ENCODE peak calls at places on chromosomes 13 and 19, in six cellular contexts. M is lower leg skin, C is colonic mucosa, D is endothelial cell, B is choroid plexus epithelial cell, Q is IMR-90. N is an unnamed sample.

GRCh38 chr13:46901721-46902120 is 4.9 kb upstream of the HTR2A start:
- DNase-seq in D (no peak), B (no peak), M (no peak), Q (no peak), C (no peak), N (no peak)

GRCh38 chr19:29326849-29327840 is 114.2 kb upstream of the UQCRFS1 start:
- DNase-seq in B (no peak), D (no peak), C (no peak), M (no peak), Q (no peak), N (no peak)

GRCh38 chr19:10402441-10403038 is 802 bp downstream of the CDC37 start:
- DNase-seq in C (peak), Q (no peak), B (peak), M (no peak), D (peak), N (peak)

GRCh38 chr19:32041681-32042292 is 303.6 kb upstream of the ZNF507 start:
- DNase-seq in Q (peak), M (no peak), D (peak), C (peak), B (peak), N (peak)

GRCh38 chr13:23578411-23579071 is 8.3 kb downstream of the TNFRSF19 start:
- DNase-seq in M (peak), C (peak), D (peak), B (peak), Q (peak), N (peak)

GRCh38 chr13:59497845-59498244 is 665.9 kb downstream of the DIAPH3 start:
- DNase-seq in Q (no peak), B (no peak), D (no peak), C (no peak), M (no peak), N (no peak)

GRCh38 chr19:10773969-10774368 is 56.1 kb downstream of the DNM2 start:
- DNase-seq in C (no peak), Q (no peak), B (no peak), D (no peak), M (no peak), N (no peak)

GRCh38 chr13:114268344-114269280 is 12.8 kb upstream of the UPF3A start:
- DNase-seq in C (no peak), B (no peak), Q (no peak), D (no peak), M (no peak), N (no peak)

GRCh38 chr19:34274827-34275625 is 20.7 kb downstream of the GARRE1 start:
- DNase-seq in D (no peak), B (peak), Q (peak), C (no peak), M (no peak), N (peak)

GRCh38 chr13:29978211-29978610 is 127.8 kb upstream of the UBL3 start:
- DNase-seq in Q (peak), D (no peak), B (no peak), M (no peak), C (no peak), N (peak)

GRCh38 chr19:7992575-7992974 is 12.9 kb downstream of the ELAVL1 start:
- DNase-seq in Q (no peak), C (no peak), D (no peak), M (no peak), B (no peak), N (no peak)

GRCh38 chr13:102041544-102041943 is 360.3 kb downstream of the FGF14 start:
- DNase-seq in D (no peak), C (no peak), M (no peak), B (no peak), Q (no peak), N (no peak)

GRCh38 chr13:59982631-59983382 is 180.9 kb downstream of the DIAPH3 start:
- DNase-seq in C (no peak), Q (peak), M (no peak), D (no peak), B (peak), N (no peak)

GRCh38 chr19:11418518-11419506 is at the start of gene RGL3:
- DNase-seq in Q (no peak), D (peak), C (peak), B (no peak), M (no peak), N (no peak)

GRCh38 chr13:27607125-27607524 is 13.2 kb downstream of the LNX2 start:
- DNase-seq in B (peak), Q (peak), M (no peak), C (peak), D (no peak), N (peak)

GRCh38 chr19:15443838-15444237 is 5.9 kb downstream of the WIZ start:
- DNase-seq in C (no peak), M (no peak), D (no peak), Q (no peak), B (no peak), N (no peak)

GRCh38 chr13:60745343-60745742 is 348.3 kb downstream of the TDRD3 start:
- DNase-seq in C (no peak), M (no peak), D (no peak), B (no peak), Q (no peak), N (no peak)

GRCh38 chr13:95540848-95541247 is 11.7 kb upstream of the CLDN10 start:
- DNase-seq in B (no peak), C (no peak), M (no peak), D (no peak), Q (no peak), N (no peak)

GRCh38 chr13:24097064-24097463 is 63.5 kb upstream of the SPATA13 start:
- DNase-seq in Q (peak), B (peak), C (no peak), D (no peak), M (no peak), N (peak)

GRCh38 chr19:32407004-32407992 is 1.7 kb downstream of the DPY19L3 start:
- DNase-seq in M (no peak), C (no peak), Q (peak), B (peak), D (no peak), N (peak)

GRCh38 chr13:29924482-29924884 is 74.1 kb upstream of the UBL3 start:
- DNase-seq in C (no peak), B (peak), M (no peak), Q (peak), D (no peak), N (peak)

GRCh38 chr19:38321646-38322323 is 2.1 kb downstream of the KCNK6 start:
- DNase-seq in D (no peak), Q (peak), M (no peak), C (no peak), B (peak), N (peak)

GRCh38 chr19:57075801-57076492 is 43.8 kb upstream of the USP29 start:
- DNase-seq in B (no peak), C (no peak), D (no peak), M (no peak), Q (no peak), N (no peak)

GRCh38 chr13:99916366-99917103 is 55.0 kb downstream of the ZIC5 start:
- DNase-seq in B (peak), C (peak), D (peak), Q (peak), M (no peak), N (peak)

GRCh38 chr13:32384702-32385101 is 43.2 kb downstream of the N4BP2L1 start:
- DNase-seq in D (no peak), B (no peak), Q (no peak), M (no peak), C (no peak), N (no peak)

GRCh38 chr19:55681131-55682087 is 6.4 kb downstream of the EPN1 start:
- DNase-seq in C (no peak), D (no peak), M (no peak), B (peak), Q (peak), N (no peak)

GRCh38 chr13:112670118-112670517 is 19.7 kb upstream of the ATP11A start:
- DNase-seq in D (no peak), Q (no peak), M (no peak), B (no peak), C (no peak), N (no peak)

GRCh38 chr19:7257148-7258041 is 36.8 kb downstream of the INSR start:
- DNase-seq in C (peak), M (peak), Q (peak), D (no peak), B (peak), N (peak)

GRCh38 chr13:33022986-33023385 is 6.8 kb downstream of the KL start:
- DNase-seq in D (no peak), C (no peak), Q (no peak), M (no peak), B (no peak), N (no peak)

GRCh38 chr19:43667524-43668405 is 2.2 kb downstream of the PLAUR start:
- DNase-seq in D (peak), M (peak), C (peak), B (no peak), Q (peak), N (no peak)

GRCh38 chr13:101892296-101892695 is 439.8 kb downstream of the ITGBL1 start:
- DNase-seq in D (no peak), B (no peak), M (no peak), C (no peak), Q (no peak), N (no peak)

GRCh38 chr13:36275190-36276002 is 22.2 kb downstream of the CCDC169 start:
- DNase-seq in B (peak), M (no peak), Q (peak), C (peak), D (peak), N (peak)

GRCh38 chr13:76019421-76020044 is 383.4 kb downstream of the LMO7 start:
- DNase-seq in Q (no peak), B (no peak), C (peak), M (no peak), D (peak), N (peak)

GRCh38 chr13:76994281-76994680 is 2.4 kb downstream of the CLN5 start:
- DNase-seq in Q (no peak), B (no peak), D (no peak), M (no peak), C (no peak), N (no peak)

GRCh38 chr13:25478186-25478585 is 106.4 kb downstream of the ATP8A2 start:
- DNase-seq in D (no peak), Q (no peak), M (no peak), B (no peak), C (no peak), N (peak)

GRCh38 chr13:81133066-81133465 is 792.1 kb upstream of the SPRY2 start:
- DNase-seq in C (no peak), D (no peak), M (no peak), Q (no peak), B (peak), N (peak)

GRCh38 chr19:58356971-58357797 is 3.9 kb upstream of the A1BG start:
- DNase-seq in M (no peak), B (peak), D (no peak), C (no peak), Q (no peak), N (no peak)

GRCh38 chr19:3157096-3157845 is 21.3 kb upstream of the S1PR4 start:
- DNase-seq in Q (no peak), B (no peak), M (no peak), C (no peak), D (no peak), N (no peak)

GRCh38 chr19:55471266-55471665 is 5.2 kb upstream of the ZNF628 start:
- DNase-seq in C (no peak), Q (no peak), B (no peak), D (no peak), M (no peak), N (no peak)

DNA sequence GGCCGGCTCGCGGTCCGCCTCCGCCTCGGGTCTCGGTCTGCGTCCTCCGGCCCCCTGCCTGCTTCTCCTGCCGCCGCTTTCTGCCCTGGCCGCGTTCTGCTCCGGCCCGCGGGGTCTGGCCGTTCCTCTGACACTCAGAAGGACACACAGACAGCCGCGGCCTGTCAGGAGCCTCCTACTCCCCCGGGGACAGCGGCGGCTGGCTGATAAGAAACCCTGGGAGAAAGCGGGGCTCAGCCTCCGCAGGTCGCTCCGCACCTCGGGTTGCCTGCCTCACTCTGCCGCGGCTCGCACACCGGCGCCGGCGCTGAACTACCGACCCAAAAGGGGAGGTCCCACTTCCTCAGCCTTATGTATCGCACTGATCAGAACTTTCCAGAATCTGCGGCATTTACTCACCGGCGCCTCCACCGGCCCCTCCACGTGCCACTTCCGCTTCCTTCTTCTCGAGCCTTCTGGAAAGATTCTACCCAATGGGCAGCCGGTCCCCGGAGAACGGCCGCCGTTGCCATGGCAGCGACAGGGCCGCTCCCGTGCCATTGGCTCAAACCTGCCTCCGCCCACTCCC is at the start of gene HSPH1:
- DNase-seq in D (peak), M (peak), C (peak), B (peak), Q (peak), N (peak)
- TF ChIP-seq CTCF in D (no peak), M (no peak), C (no peak), B (peak), Q (peak), N (no peak)

DNA sequence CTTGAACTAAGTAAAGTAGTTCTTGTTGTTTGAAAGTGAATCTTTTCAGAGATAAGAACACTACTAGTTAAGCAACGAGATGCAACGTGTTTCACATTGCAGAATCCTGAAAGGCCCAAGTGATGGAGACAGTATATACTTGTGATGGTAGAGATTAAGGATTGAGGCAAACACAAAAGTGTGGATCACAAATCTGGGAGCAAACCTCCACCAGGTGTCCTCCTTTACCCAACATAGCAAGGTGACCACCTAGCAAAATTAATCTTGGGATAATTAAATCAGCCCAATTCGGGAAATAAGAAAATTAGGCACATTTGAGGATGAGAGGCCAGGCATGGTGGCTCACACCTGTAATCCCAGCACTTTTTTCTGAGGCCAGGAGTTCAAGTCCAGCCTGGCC is 563.9 kb downstream of the DACH1 start:
- DNase-seq in Q (no peak), D (no peak), B (peak), C (no peak), M (no peak), N (no peak)
- TF ChIP-seq CTCF in Q (no peak), D (no peak), B (peak), C (no peak), M (no peak), N (no peak)

DNA sequence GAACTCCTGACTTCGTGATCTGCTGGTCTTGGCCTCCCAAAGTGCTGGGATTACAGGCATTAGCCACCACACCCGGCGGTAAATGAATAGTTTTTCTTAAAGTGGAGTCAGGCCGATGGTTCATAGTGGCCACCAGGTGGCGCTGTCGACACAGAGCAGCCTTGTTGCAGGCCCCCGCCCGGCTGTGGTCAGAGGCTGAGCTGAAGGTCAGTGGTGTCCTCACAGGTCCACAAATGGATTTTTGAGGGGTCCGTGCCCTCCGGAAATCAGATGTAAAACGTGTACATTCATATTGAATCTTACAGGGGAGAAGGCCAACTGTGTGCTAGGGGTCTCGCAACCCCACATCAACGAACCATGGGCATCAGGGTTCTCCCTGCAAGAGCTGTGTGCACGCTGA is 13.4 kb upstream of the WDR18 start:
- DNase-seq in Q (no peak), D (no peak), C (no peak), M (no peak), B (peak), N (no peak)
- TF ChIP-seq CTCF in Q (peak), D (peak), C (peak), M (no peak), B (peak), N (peak)

DNA sequence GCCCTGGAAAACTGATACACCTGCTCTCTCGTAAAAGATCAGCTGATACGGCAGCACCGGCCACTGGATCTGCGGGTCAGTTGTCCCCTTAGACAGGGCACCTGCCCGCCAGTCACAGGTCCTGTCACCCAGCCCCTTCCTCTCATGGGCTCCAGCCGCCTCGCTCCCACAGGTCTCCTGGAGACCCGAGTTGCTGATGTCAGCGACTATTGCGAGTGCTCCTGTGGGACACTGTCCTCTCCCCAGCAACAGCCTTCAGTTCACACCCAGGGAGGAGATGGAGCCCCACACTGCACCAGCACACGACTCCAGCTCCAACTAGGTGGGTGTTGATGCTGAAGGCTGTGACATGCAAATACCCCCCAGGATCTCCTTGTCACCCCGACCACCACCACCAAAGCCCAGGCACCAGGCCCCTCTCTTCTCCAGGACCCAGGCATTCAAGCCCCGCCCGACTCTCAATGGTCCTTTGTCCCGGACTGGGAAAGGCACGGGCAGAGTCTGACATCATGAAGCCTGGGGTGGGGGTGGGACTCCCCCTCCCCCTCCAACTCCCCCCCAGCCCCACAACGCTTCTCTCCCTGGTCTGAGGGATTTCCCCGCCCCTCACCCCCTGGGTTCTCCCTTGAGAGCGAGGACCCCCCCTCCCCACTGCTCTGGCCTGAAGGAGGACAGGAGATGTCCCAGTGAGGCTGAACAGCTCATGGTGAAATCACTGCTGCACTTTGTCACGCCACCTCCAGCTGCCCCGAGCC is 1.4 kb upstream of the MAG start:
- DNase-seq in B (no peak), M (no peak), Q (no peak), C (no peak), D (no peak), N (no peak)
- TF ChIP-seq CTCF in B (no peak), M (no peak), Q (no peak), C (no peak), D (no peak), N (no peak)

DNA sequence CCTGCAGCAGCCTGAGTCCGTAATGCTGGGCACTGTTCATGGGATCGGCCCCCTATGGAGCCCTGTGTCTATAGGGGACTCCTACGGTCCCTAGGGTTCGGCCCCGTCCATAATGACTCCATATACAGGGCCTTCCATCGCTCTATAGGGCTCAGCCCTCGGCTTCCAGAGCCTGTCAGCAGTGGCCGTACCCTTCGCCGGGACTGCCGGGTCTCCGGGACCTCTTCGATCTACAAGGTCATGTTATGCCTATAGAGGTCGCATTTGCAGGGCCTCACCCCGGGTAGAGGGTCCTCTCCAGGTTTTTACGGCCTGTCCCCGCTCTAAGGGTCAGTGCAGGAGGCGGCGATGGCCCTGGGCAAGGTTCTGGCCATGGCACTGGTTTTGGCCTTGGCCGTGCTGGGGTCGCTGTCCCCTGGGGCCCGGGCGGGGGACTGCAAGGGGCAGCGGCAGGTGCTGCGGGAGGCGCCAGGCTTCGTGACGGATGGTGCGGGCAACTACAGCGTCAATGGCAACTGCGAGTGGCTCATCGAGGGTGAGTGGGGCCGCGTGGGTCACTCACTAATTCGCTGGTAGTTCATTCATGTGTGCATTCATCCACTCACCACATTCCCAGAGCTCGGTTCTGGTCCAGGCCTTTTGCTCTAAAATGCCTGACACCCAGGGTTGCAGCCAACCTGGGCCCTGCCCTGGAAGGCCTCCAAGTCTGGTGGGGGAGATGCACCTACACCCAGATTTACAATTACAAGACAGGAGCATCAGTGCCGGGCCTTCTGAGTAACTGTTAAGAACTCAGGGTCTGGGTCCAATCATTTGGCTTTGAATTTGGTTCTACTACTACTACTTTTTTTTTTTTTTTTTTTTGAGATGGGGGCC is 699 bp downstream of the MEGF8 start:
- DNase-seq in Q (no peak), C (peak), D (peak), M (no peak), B (no peak), N (no peak)
- TF ChIP-seq CTCF in Q (no peak), C (no peak), D (no peak), M (no peak), B (peak), N (peak)

DNA sequence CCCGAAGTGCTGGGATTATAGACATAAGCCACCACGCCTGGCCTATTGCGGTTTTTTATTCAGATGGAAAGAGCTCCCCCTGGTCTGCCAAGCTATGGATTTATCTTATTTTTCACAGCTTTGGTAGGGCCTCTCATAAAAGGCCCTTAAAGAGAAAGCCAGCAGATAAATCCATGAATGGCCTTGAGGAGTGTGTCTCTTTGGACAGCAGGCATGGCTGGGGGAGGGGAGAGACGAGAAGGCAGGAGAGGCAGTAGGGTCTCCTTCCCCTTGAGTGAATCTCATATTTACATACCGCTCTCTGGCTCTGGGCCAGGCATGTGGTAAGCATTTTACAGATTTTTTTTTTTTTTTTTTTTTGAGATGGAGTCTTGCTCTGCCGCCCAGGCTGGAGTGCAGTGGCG is 25.2 kb downstream of the MARK4 start:
- DNase-seq in B (peak), Q (peak), C (no peak), M (no peak), D (no peak), N (no peak)
- TF ChIP-seq CTCF in B (peak), Q (no peak), C (no peak), M (no peak), D (no peak), N (no peak)